ENCODE peak calls at places on chromosomes 3 and 15, in four cellular contexts. N, E, P and F are unnamed samples.

GRCh38 chr3:73512095-73512494 is 112.6 kb downstream of the PDZRN3 start:
- DNase-seq in N (peak; percentile 88), P (no peak), E (no peak), F (peak; percentile 9)

GRCh38 chr3:129934234-129935123 is 40.0 kb upstream of the TRH start:
- DNase-seq in E (peak; percentile 35), P (no peak), N (peak; percentile 16), F (peak; percentile 47)

GRCh38 chr3:160450846-160451245 is 1.3 kb upstream of the TRIM59 start:
- DNase-seq in P (no peak), E (peak; percentile 34), N (peak; percentile 93), F (no peak)

GRCh38 chr15:43954181-43954621 is 127.4 kb downstream of the WDR76 start:
- DNase-seq in P (no peak), E (no peak), N (peak; percentile 33), F (no peak)

GRCh38 chr3:59286791-59287531 is 237.1 kb upstream of the CFAP20DC start:
- DNase-seq in N (peak; percentile 21), E (no peak), P (no peak), F (no peak)

GRCh38 chr3:101070260-101071121 is 77.3 kb upstream of the ABI3BP start:
- DNase-seq in N (no peak), P (peak; percentile 7), E (peak; percentile 66), F (peak; percentile 46)

GRCh38 chr3:119628390-119628789 is 30.7 kb downstream of the PLA1A start:
- DNase-seq in N (no peak), P (peak; percentile 82), E (no peak), F (no peak)

GRCh38 chr3:48013288-48013980 is 2.8 kb downstream of the MAP4 start:
- DNase-seq in N (peak; percentile 91), P (no peak), E (peak; percentile 44), F (peak; percentile 60)

GRCh38 chr3:50481992-50482391 is 21.4 kb downstream of the CACNA2D2 start:
- DNase-seq in E (peak; percentile 16), N (no peak), P (no peak), F (no peak)

GRCh38 chr3:23461069-23461468 is 257.9 kb downstream of the UBE2E2 start:
- DNase-seq in N (peak; percentile 15), E (no peak), P (no peak), F (no peak)

DNA sequence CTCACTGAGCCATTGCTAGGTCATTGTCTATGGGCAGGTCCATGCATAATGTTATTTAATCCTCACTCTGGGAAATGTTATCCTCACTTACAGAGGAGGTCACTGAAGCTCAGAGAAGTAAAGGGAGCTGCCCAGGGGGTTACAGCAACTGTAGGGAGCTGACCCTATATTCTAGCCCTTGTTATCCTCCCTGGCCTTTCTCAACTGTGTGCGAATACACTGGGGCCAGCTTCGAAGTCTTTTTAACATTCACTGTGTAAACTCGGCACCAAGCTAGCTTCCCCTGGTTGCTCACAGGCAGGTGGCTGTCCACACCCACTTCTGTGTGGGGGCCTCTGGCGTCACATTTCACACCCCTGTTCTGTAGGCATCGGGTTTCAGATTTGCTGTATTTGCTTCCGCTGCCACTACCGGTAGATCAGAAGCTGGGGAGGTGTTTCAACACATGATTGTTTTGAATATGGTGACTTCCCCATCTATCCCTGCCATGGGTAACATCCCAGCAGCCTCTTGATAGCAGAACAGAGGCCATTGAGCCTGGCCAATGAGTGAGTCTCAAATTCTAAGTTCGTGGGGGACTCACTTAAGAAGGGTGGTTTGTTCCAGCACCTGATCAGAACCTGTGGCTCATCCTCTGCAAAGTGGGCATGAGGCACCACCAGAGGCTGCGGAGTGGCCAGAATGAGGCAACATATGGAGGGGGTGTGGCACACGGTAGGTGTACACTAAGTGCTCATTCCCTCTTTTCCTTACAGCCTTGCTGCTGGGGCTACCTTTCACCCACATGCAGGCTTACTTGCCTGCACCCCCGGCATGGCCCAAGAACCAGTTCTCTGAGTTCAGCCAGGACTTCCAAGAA is 61.6 kb downstream of the IQSEC1 start:
- DNase-seq in N (no peak), E (peak; percentile 69), P (peak; percentile 92), F (no peak)
- TF ChIP-seq POLR2A in N (no peak), E (no peak), P (no peak), F (no peak)

GRCh38 chr15:74641151-74641550 is 25.5 kb downstream of the CLK3 start:
- DNase-seq in N (no peak), E (no peak), P (no peak), F (peak; percentile 59)
- H3K27ac ChIP-seq in N (no peak overlapping the region), E (no peak overlapping the region), P (no peak overlapping the region), F (no peak overlapping the region)

GRCh38 chr15:75733761-75734651 is 21.4 kb upstream of the CSPG4 start:
- DNase-seq in N (no peak), E (no peak), P (no peak), F (no peak)

GRCh38 chr15:75732206-75732808 is 19.7 kb upstream of the CSPG4 start:
- DNase-seq in N (no peak), P (no peak), E (peak; percentile 4), F (no peak)

GRCh38 chr15:75731248-75732100 is 18.8 kb upstream of the CSPG4 start:
- DNase-seq in E (peak; percentile 21), N (peak; percentile 51), P (no peak), F (no peak)

GRCh38 chr15:75736256-75736655 is 23.6 kb upstream of the CSPG4 start:
- DNase-seq in N (no peak), E (no peak), P (no peak), F (no peak)

GRCh38 chr15:75732809-75733451 is 20.3 kb upstream of the CSPG4 start:
- DNase-seq in E (peak; percentile 71), P (no peak), N (peak; percentile 65), F (peak; percentile 62)
- TF ChIP-seq FOS in E (no peak), P (no peak), N (no peak), F (no peak)

GRCh38 chr3:12966847-12967750 is 106.1 kb downstream of the IQSEC1 start:
- DNase-seq in E (no peak), N (peak; percentile 22), P (no peak), F (peak; percentile 35)
- TF ChIP-seq POLR2A in E (peak; percentile 15), N (peak; percentile 50), P (no peak), F (peak; percentile 52)

GRCh38 chr3:10305331-10305902 is 12.7 kb upstream of the GHRL start:
- DNase-seq in P (no peak), N (no peak), E (no peak), F (no peak)
- H3K27ac ChIP-seq in P (no peak overlapping the region), N (no peak overlapping the region), E (peak overlapping the region; percentile 21), F (no peak overlapping the region)

DNA sequence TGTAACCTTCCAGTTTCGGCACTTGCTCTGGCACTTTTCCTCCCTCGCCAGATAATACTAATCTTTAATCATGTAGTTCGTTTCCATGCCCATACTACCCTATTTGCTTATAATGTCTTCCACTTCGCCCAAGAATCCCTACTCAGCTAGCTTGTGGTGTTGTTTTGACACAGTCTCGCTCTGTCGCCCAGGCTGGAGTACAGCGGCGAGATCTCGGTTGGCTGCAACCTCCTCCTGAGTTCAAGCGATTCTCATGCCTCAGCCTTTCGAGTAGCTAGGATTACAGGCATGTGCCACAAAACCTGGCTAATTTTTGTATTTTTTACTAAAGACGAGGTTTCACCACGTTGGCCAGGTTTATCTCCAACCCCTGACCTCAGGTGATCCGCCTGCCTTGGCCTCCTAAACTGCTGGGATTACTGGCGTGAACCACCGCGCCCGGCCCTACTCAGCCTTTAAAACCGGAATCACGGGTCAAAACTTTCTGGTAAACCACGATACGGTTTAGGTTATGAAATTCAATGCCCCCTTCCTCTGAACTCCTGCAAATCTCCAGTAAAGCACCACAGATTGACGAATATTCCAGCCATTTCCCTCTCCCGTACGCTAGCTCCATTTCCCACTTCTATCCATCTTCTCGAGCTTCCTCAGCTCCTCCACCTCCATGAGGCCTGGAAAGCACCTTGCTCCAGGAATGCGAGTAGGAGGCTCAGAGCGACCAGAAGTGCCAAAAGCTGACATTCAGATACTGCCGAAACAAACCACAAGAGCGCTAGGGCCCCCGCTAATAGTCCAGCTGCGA is 869 bp upstream of the RAD51 start:
- DNase-seq in N (no peak), E (no peak), P (peak; percentile 19), F (no peak)
- TF ChIP-seq FOS in N (no peak), E (no peak), P (no peak), F (no peak)

GRCh38 chr15:45378149-45378912 is at the start of gene GATM:
- DNase-seq in E (no peak), N (peak; percentile 83), P (peak; percentile 66), F (peak; percentile 82)
- TF ChIP-seq POLR2A in E (no peak), N (no peak), P (peak; percentile 94), F (no peak)